ENCODE peak calls at places on chromosomes 7 and 10, in eight cellular contexts. T, B, U, Y, H, K, L and N are unnamed samples.
A peak's percentile ranks its signal among the peaks of the same experiment; 100 is the strongest.

GRCh38 chr10:79260803-79261740 is 86.2 kb upstream of the PPIF start:
- DNase-seq in T (no peak), B (no peak), U (peak; percentile 45), Y (no peak), H (peak; percentile 57), K (no peak), L (peak; percentile 43), N (no peak)

GRCh38 chr10:29861811-29862505 is 197.4 kb downstream of the JCAD start:
- DNase-seq in T (no peak), B (no peak), U (no peak), Y (no peak), H (no peak), K (no peak), L (no peak), N (no peak)

GRCh38 chr10:88428442-88428841 is 154.7 kb downstream of the RNLS start:
- DNase-seq in T (no peak), B (no peak), U (no peak), Y (no peak), H (no peak), K (no peak), L (no peak), N (no peak)

GRCh38 chr10:47445720-47446119 is 38.2 kb downstream of the ANXA8 start:
- DNase-seq in T (no peak), B (no peak), U (no peak), Y (no peak), H (no peak), K (no peak), L (no peak), N (no peak)

GRCh38 chr10:43261578-43261965 is 5.3 kb downstream of the RASGEF1A start:
- DNase-seq in T (no peak), B (no peak), U (no peak), Y (no peak), H (no peak), K (no peak), L (no peak), N (no peak)

GRCh38 chr7:80520199-80520598 is 8.3 kb upstream of the GNAT3 start:
- DNase-seq in T (no peak), B (no peak), U (no peak), Y (no peak), H (no peak), K (no peak), L (no peak), N (no peak)

GRCh38 chr7:42198296-42198695 is 38.7 kb downstream of the GLI3 start:
- DNase-seq in T (no peak), B (no peak), U (no peak), Y (no peak), H (no peak), K (no peak), L (no peak), N (no peak)

GRCh38 chr10:47159361-47160228 is 140.4 kb upstream of the GDF10 start:
- DNase-seq in T (no peak), B (no peak), U (no peak), Y (no peak), H (no peak), K (no peak), L (no peak), N (no peak)

GRCh38 chr7:81025360-81025759 is 106.5 kb upstream of the SEMA3C start:
- DNase-seq in T (no peak), B (no peak), U (no peak), Y (no peak), H (no peak), K (no peak), L (no peak), N (no peak)

DNA sequence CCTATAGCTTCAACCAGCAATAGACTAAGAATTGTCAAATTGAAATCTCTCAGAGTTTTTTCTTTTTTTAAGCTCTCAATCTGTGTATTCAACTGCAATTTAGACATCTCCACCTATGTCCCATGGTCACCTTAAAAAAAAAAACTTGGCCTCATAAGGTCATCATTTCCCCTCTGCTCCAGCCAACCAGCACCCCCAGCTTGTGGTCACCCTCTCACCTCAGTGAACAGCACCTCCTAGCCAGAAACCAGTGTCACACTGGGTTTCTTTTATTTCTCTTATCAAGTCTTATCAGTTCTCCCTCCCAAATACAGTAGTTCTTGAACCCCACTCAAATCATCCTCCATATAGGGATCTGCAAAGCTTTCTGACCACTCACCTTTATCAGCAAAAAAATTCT is 4.0 kb downstream of the ITGB1 start:
- DNase-seq in T (no peak), B (no peak), U (no peak), Y (no peak), H (no peak), K (no peak), L (no peak), N (no peak)
- TF ChIP-seq CTCF in T (peak; percentile 39), B (no peak), U (peak; percentile 5), Y (no peak), H (no peak), K (no peak), L (no peak), N (no peak)

GRCh38 chr10:99234067-99234738 is 1.4 kb downstream of the HPSE2 start:
- DNase-seq in T (peak; percentile 87), B (no peak), U (peak; percentile 52), Y (peak; percentile 78), H (no peak), K (no peak), L (peak; percentile 55), N (peak; percentile 18)
- TF ChIP-seq CTCF in T (peak; percentile 10), B (no peak), U (no peak), Y (no peak), H (no peak), K (no peak), L (no peak), N (no peak)

GRCh38 chr7:39339591-39339990 is 226.6 kb upstream of the YAE1 start:
- DNase-seq in T (no peak), B (no peak), U (no peak), Y (no peak), H (no peak), K (no peak), L (no peak), N (no peak)

GRCh38 chr7:39333701-39334100 is 232.5 kb upstream of the YAE1 start:
- DNase-seq in T (no peak), B (no peak), U (no peak), Y (no peak), H (no peak), K (no peak), L (no peak), N (no peak)

GRCh38 chr7:39332142-39332541 is 234.1 kb upstream of the YAE1 start:
- DNase-seq in T (no peak), B (no peak), U (no peak), Y (no peak), H (no peak), K (no peak), L (no peak), N (no peak)

GRCh38 chr7:39338716-39339115 is 227.5 kb upstream of the YAE1 start:
- DNase-seq in T (peak; percentile 37), B (no peak), U (no peak), Y (no peak), H (no peak), K (no peak), L (no peak), N (no peak)

DNA sequence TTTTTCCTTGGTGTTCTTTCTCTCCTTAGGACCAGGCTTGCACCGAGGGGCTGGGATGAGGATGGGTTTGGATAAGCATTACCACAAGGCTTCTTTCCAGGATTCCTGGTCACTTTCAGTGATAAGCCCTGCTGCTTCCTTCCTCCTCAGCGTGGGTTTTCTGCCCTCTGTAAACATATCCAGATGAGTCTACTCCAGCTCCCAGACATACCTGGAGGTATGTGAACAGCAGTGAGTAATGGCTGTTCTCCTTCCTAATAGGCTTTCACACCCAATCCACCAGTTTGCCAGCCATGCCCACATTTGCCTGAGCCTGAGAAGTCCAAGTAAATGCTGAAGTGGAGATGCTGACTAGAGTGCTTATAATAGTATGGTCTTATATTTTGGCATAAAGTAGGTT is 229.7 kb upstream of the YAE1 start:
- DNase-seq in T (no peak), B (no peak), U (peak; percentile 2), Y (no peak), H (no peak), K (no peak), L (no peak), N (no peak)
- TF ChIP-seq CTCF in T (no peak), B (no peak), U (no peak), Y (no peak), H (no peak), K (no peak), L (no peak), N (no peak)

GRCh38 chr10:84665883-84666463 is 337.6 kb downstream of the CCSER2 start:
- DNase-seq in T (peak; percentile 23), B (no peak), U (no peak), Y (peak; percentile 41), H (no peak), K (no peak), L (no peak), N (no peak)
- TF ChIP-seq CTCF in T (peak; percentile 82), B (no peak), U (no peak), Y (peak; percentile 52), H (peak; percentile 67), K (peak; percentile 25), L (no peak), N (peak; percentile 52)

GRCh38 chr10:120221873-120222485 is 235.0 kb upstream of the PLPP4 start:
- DNase-seq in T (peak; percentile 59), B (no peak), U (peak; percentile 28), Y (peak; percentile 24), H (no peak), K (no peak), L (peak; percentile 35), N (peak; percentile 30)
- TF ChIP-seq CTCF in T (peak; percentile 66), B (no peak), U (peak; percentile 39), Y (peak; percentile 43), H (peak; percentile 81), K (no peak), L (peak; percentile 37), N (peak; percentile 74)

GRCh38 chr10:129812398-129812797 is 151.7 kb downstream of the EBF3 start:
- DNase-seq in T (no peak), B (no peak), U (no peak), Y (no peak), H (no peak), K (no peak), L (no peak), N (no peak)

GRCh38 chr10:129809431-129809830 is 154.6 kb downstream of the EBF3 start:
- DNase-seq in T (no peak), B (no peak), U (no peak), Y (no peak), H (no peak), K (no peak), L (no peak), N (no peak)

GRCh38 chr10:129808092-129808983 is 155.7 kb downstream of the EBF3 start:
- DNase-seq in T (no peak), B (no peak), U (no peak), Y (no peak), H (no peak), K (no peak), L (no peak), N (no peak)

GRCh38 chr10:129811208-129811607 is 152.9 kb downstream of the EBF3 start:
- DNase-seq in T (no peak), B (no peak), U (no peak), Y (no peak), H (no peak), K (no peak), L (no peak), N (no peak)

GRCh38 chr10:129809841-129810240 is 154.2 kb downstream of the EBF3 start:
- DNase-seq in T (no peak), B (no peak), U (no peak), Y (no peak), H (no peak), K (no peak), L (no peak), N (no peak)
- TF ChIP-seq CTCF in T (no peak), B (no peak), U (no peak), Y (no peak), H (no peak), K (no peak), L (no peak), N (no peak)

GRCh38 chr7:115851291-115851690 is 179.3 kb downstream of the TFEC start:
- DNase-seq in T (no peak), B (no peak), U (peak; percentile 68), Y (no peak), H (no peak), K (no peak), L (no peak), N (no peak)
- TF ChIP-seq CTCF in T (peak; percentile 45), B (no peak), U (peak; percentile 27), Y (no peak), H (peak; percentile 52), K (peak; percentile 15), L (no peak), N (peak; percentile 69)